ENCODE peak calls at places on chromosomes 13 and 19, in ten cellular contexts. One of them, this sample, is unnamed.

GRCh38 chr13:103140001-103140671 is 73.9 kb upstream of the SLC10A2 start:
- DNase-seq in AG04450: no peak
- DNase-seq in esophagus squamous epithelium: no peak
- DNase-seq in suprapubic skin: no peak
- DNase-seq in MM.1S: peak
- DNase-seq in neural progenitor cell: peak
- DNase-seq in IMR-90: no peak
- DNase-seq in HFF-Myc: peak
- DNase-seq in CD8-positive, alpha-beta T cell: no peak
- DNase-seq in H1: no peak
- DNase-seq in this sample: peak

GRCh38 chr13:82356667-82357066 is 1525.6 kb downstream of the SLITRK1 start:
- DNase-seq in HFF-Myc: no peak
- DNase-seq in AG04450: no peak
- DNase-seq in IMR-90: no peak
- DNase-seq in neural progenitor cell: peak
- DNase-seq in esophagus squamous epithelium: no peak
- DNase-seq in suprapubic skin: no peak
- DNase-seq in MM.1S: no peak
- DNase-seq in CD8-positive, alpha-beta T cell: no peak
- DNase-seq in H1: no peak
- DNase-seq in this sample: no peak

GRCh38 chr19:44752123-44752815 is 3.8 kb downstream of the BCL3 start:
- DNase-seq in H1: no peak
- DNase-seq in AG04450: no peak
- DNase-seq in MM.1S: no peak
- DNase-seq in neural progenitor cell: no peak
- DNase-seq in esophagus squamous epithelium: no peak
- DNase-seq in CD8-positive, alpha-beta T cell: no peak
- DNase-seq in IMR-90: no peak
- DNase-seq in suprapubic skin: no peak
- DNase-seq in HFF-Myc: no peak
- DNase-seq in this sample: no peak

GRCh38 chr19:36973844-36974195 is 57.7 kb downstream of the ZNF568 start:
- DNase-seq in CD8-positive, alpha-beta T cell: no peak
- DNase-seq in IMR-90: no peak
- DNase-seq in suprapubic skin: no peak
- DNase-seq in MM.1S: no peak
- DNase-seq in AG04450: no peak
- DNase-seq in esophagus squamous epithelium: no peak
- DNase-seq in HFF-Myc: no peak
- DNase-seq in neural progenitor cell: no peak
- DNase-seq in H1: no peak
- DNase-seq in this sample: no peak

GRCh38 chr13:44004881-44005280 is 125.2 kb downstream of the LACC1 start:
- DNase-seq in suprapubic skin: no peak
- DNase-seq in HFF-Myc: peak
- DNase-seq in CD8-positive, alpha-beta T cell: no peak
- DNase-seq in H1: no peak
- DNase-seq in neural progenitor cell: no peak
- DNase-seq in MM.1S: no peak
- DNase-seq in esophagus squamous epithelium: no peak
- DNase-seq in IMR-90: peak
- DNase-seq in AG04450: peak
- DNase-seq in this sample: no peak

GRCh38 chr13:40254394-40254793 is 412.0 kb downstream of the FOXO1 start:
- DNase-seq in HFF-Myc: no peak
- DNase-seq in MM.1S: no peak
- DNase-seq in esophagus squamous epithelium: no peak
- DNase-seq in suprapubic skin: no peak
- DNase-seq in neural progenitor cell: no peak
- DNase-seq in IMR-90: no peak
- DNase-seq in H1: no peak
- DNase-seq in CD8-positive, alpha-beta T cell: no peak
- DNase-seq in AG04450: no peak
- DNase-seq in this sample: no peak

GRCh38 chr13:80361883-80362327 is 21.0 kb upstream of the SPRY2 start:
- DNase-seq in MM.1S: peak
- DNase-seq in HFF-Myc: no peak
- DNase-seq in AG04450: no peak
- DNase-seq in esophagus squamous epithelium: no peak
- DNase-seq in neural progenitor cell: peak
- DNase-seq in suprapubic skin: no peak
- DNase-seq in H1: no peak
- DNase-seq in CD8-positive, alpha-beta T cell: no peak
- DNase-seq in IMR-90: no peak
- DNase-seq in this sample: no peak

GRCh38 chr19:13794388-13794751 is 873 bp upstream of the ZSWIM4 start:
- DNase-seq in HFF-Myc: peak
- DNase-seq in neural progenitor cell: no peak
- DNase-seq in CD8-positive, alpha-beta T cell: no peak
- DNase-seq in MM.1S: no peak
- DNase-seq in H1: no peak
- DNase-seq in IMR-90: peak
- DNase-seq in esophagus squamous epithelium: no peak
- DNase-seq in AG04450: peak
- DNase-seq in suprapubic skin: peak
- DNase-seq in this sample: no peak

GRCh38 chr13:25489238-25489637 is 117.5 kb downstream of the ATP8A2 start:
- DNase-seq in CD8-positive, alpha-beta T cell: no peak
- DNase-seq in esophagus squamous epithelium: no peak
- DNase-seq in H1: no peak
- DNase-seq in HFF-Myc: no peak
- DNase-seq in AG04450: no peak
- DNase-seq in MM.1S: no peak
- DNase-seq in neural progenitor cell: peak
- DNase-seq in suprapubic skin: no peak
- DNase-seq in IMR-90: no peak
- DNase-seq in this sample: no peak

GRCh38 chr19:6476155-6476895 is 5.3 kb downstream of the DENND1C start:
- DNase-seq in AG04450: no peak
- DNase-seq in MM.1S: peak
- DNase-seq in suprapubic skin: peak
- DNase-seq in esophagus squamous epithelium: no peak
- DNase-seq in HFF-Myc: no peak
- DNase-seq in neural progenitor cell: peak
- DNase-seq in H1: peak
- DNase-seq in IMR-90: peak
- DNase-seq in CD8-positive, alpha-beta T cell: peak
- DNase-seq in this sample: no peak

GRCh38 chr19:33818426-33818825 is 21.8 kb downstream of the KCTD15 start:
- DNase-seq in AG04450: no peak
- DNase-seq in H1: no peak
- DNase-seq in suprapubic skin: peak
- DNase-seq in MM.1S: no peak
- DNase-seq in esophagus squamous epithelium: no peak
- DNase-seq in HFF-Myc: no peak
- DNase-seq in neural progenitor cell: no peak
- DNase-seq in IMR-90: no peak
- DNase-seq in CD8-positive, alpha-beta T cell: no peak
- DNase-seq in this sample: no peak

GRCh38 chr19:13033819-13034611 is 38.7 kb downstream of the NFIX start:
- DNase-seq in IMR-90: peak
- DNase-seq in CD8-positive, alpha-beta T cell: peak
- DNase-seq in H1: no peak
- DNase-seq in MM.1S: peak
- DNase-seq in neural progenitor cell: peak
- DNase-seq in HFF-Myc: no peak
- DNase-seq in AG04450: no peak
- DNase-seq in esophagus squamous epithelium: no peak
- DNase-seq in suprapubic skin: no peak
- DNase-seq in this sample: no peak

GRCh38 chr13:113152894-113153809 is 5.3 kb upstream of the PROZ start:
- DNase-seq in neural progenitor cell: peak
- DNase-seq in H1: no peak
- DNase-seq in HFF-Myc: no peak
- DNase-seq in IMR-90: no peak
- DNase-seq in AG04450: no peak
- DNase-seq in esophagus squamous epithelium: no peak
- DNase-seq in CD8-positive, alpha-beta T cell: no peak
- DNase-seq in suprapubic skin: peak
- DNase-seq in MM.1S: no peak
- DNase-seq in this sample: no peak

GRCh38 chr19:17090501-17091074 is 15.0 kb downstream of the MYO9B start:
- DNase-seq in HFF-Myc: no peak
- DNase-seq in MM.1S: no peak
- DNase-seq in CD8-positive, alpha-beta T cell: no peak
- DNase-seq in AG04450: no peak
- DNase-seq in esophagus squamous epithelium: no peak
- DNase-seq in IMR-90: peak
- DNase-seq in suprapubic skin: no peak
- DNase-seq in H1: no peak
- DNase-seq in neural progenitor cell: no peak
- DNase-seq in this sample: no peak

GRCh38 chr13:29548722-29549446 is 46.6 kb downstream of the SLC7A1 start:
- DNase-seq in neural progenitor cell: no peak
- DNase-seq in suprapubic skin: no peak
- DNase-seq in HFF-Myc: no peak
- DNase-seq in esophagus squamous epithelium: no peak
- DNase-seq in MM.1S: no peak
- DNase-seq in AG04450: no peak
- DNase-seq in CD8-positive, alpha-beta T cell: no peak
- DNase-seq in H1: no peak
- DNase-seq in IMR-90: peak
- DNase-seq in this sample: no peak

GRCh38 chr19:15280915-15281683 is 48.9 kb upstream of the EPHX3 start:
- DNase-seq in MM.1S: no peak
- DNase-seq in H1: no peak
- DNase-seq in neural progenitor cell: peak
- DNase-seq in AG04450: peak
- DNase-seq in HFF-Myc: peak
- DNase-seq in CD8-positive, alpha-beta T cell: no peak
- DNase-seq in IMR-90: peak
- DNase-seq in suprapubic skin: peak
- DNase-seq in esophagus squamous epithelium: no peak
- DNase-seq in this sample: no peak
- H3K4me3 ChIP-seq in MM.1S: no peak
- H3K4me3 ChIP-seq in H1: no peak
- H3K4me3 ChIP-seq in neural progenitor cell: peak
- H3K4me3 ChIP-seq in AG04450: no peak
- H3K4me3 ChIP-seq in HFF-Myc: no peak
- H3K4me3 ChIP-seq in CD8-positive, alpha-beta T cell: no peak
- H3K4me3 ChIP-seq in IMR-90: no peak
- H3K4me3 ChIP-seq in suprapubic skin: peak
- H3K4me3 ChIP-seq in esophagus squamous epithelium: no peak
- H3K4me3 ChIP-seq in this sample: no peak

DNA sequence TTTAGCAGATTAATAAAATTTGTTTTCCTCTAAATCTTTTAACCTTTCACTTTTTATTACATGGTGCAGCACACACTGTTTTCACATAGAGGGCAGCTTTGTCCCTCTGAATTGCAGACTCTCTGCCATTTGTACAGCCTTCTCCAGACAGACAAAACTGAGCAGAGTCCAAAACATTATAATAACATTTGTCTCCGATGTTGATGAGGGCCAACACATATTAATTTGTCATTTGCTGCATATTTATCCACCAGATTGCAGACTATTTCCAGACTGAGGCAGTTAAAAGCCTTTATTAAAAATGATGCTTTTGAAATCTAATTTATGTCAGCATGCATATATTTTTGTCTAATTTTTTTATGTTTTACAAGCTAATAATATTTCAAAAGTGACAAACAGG is 1251.9 kb upstream of the SLC10A2 start:
- DNase-seq in neural progenitor cell: peak
- DNase-seq in HFF-Myc: no peak
- DNase-seq in suprapubic skin: no peak
- DNase-seq in esophagus squamous epithelium: no peak
- DNase-seq in CD8-positive, alpha-beta T cell: no peak
- DNase-seq in MM.1S: peak
- DNase-seq in H1: no peak
- DNase-seq in AG04450: no peak
- DNase-seq in IMR-90: peak
- DNase-seq in this sample: no peak
- TF ChIP-seq CTCF in neural progenitor cell: peak
- TF ChIP-seq CTCF in HFF-Myc: no peak
- TF ChIP-seq CTCF in suprapubic skin: no peak
- TF ChIP-seq CTCF in esophagus squamous epithelium: no peak
- TF ChIP-seq CTCF in CD8-positive, alpha-beta T cell: no peak
- TF ChIP-seq CTCF in MM.1S: peak
- TF ChIP-seq CTCF in H1: no peak
- TF ChIP-seq CTCF in AG04450: peak
- TF ChIP-seq CTCF in IMR-90: peak
- TF ChIP-seq CTCF in this sample: no peak

GRCh38 chr19:11138659-11139526 is 16.7 kb downstream of the SPC24 start:
- DNase-seq in H1: no peak
- DNase-seq in MM.1S: no peak
- DNase-seq in IMR-90: peak
- DNase-seq in HFF-Myc: no peak
- DNase-seq in esophagus squamous epithelium: no peak
- DNase-seq in CD8-positive, alpha-beta T cell: no peak
- DNase-seq in AG04450: no peak
- DNase-seq in neural progenitor cell: peak
- DNase-seq in suprapubic skin: peak
- DNase-seq in this sample: no peak
- H3K4me3 ChIP-seq in H1: no peak
- H3K4me3 ChIP-seq in MM.1S: no peak
- H3K4me3 ChIP-seq in IMR-90: no peak
- H3K4me3 ChIP-seq in HFF-Myc: peak
- H3K4me3 ChIP-seq in esophagus squamous epithelium: peak
- H3K4me3 ChIP-seq in CD8-positive, alpha-beta T cell: no peak
- H3K4me3 ChIP-seq in AG04450: peak
- H3K4me3 ChIP-seq in neural progenitor cell: no peak
- H3K4me3 ChIP-seq in suprapubic skin: peak
- H3K4me3 ChIP-seq in this sample: no peak

GRCh38 chr19:23287620-23288019 is 37.4 kb upstream of the ZNF724 start:
- DNase-seq in suprapubic skin: no peak
- DNase-seq in H1: no peak
- DNase-seq in AG04450: no peak
- DNase-seq in CD8-positive, alpha-beta T cell: no peak
- DNase-seq in neural progenitor cell: no peak
- DNase-seq in MM.1S: no peak
- DNase-seq in esophagus squamous epithelium: no peak
- DNase-seq in HFF-Myc: no peak
- DNase-seq in IMR-90: no peak
- DNase-seq in this sample: no peak

GRCh38 chr19:23283925-23284324 is 33.7 kb upstream of the ZNF724 start:
- DNase-seq in HFF-Myc: no peak
- DNase-seq in esophagus squamous epithelium: no peak
- DNase-seq in IMR-90: peak
- DNase-seq in MM.1S: peak
- DNase-seq in H1: peak
- DNase-seq in CD8-positive, alpha-beta T cell: peak
- DNase-seq in AG04450: no peak
- DNase-seq in suprapubic skin: no peak
- DNase-seq in neural progenitor cell: peak
- DNase-seq in this sample: no peak

GRCh38 chr19:23285948-23286347 is 35.8 kb upstream of the ZNF724 start:
- DNase-seq in CD8-positive, alpha-beta T cell: no peak
- DNase-seq in H1: no peak
- DNase-seq in IMR-90: no peak
- DNase-seq in esophagus squamous epithelium: no peak
- DNase-seq in AG04450: no peak
- DNase-seq in neural progenitor cell: no peak
- DNase-seq in suprapubic skin: no peak
- DNase-seq in HFF-Myc: no peak
- DNase-seq in MM.1S: no peak
- DNase-seq in this sample: no peak

GRCh38 chr19:23281663-23282276 is 31.6 kb upstream of the ZNF724 start:
- DNase-seq in IMR-90: no peak
- DNase-seq in esophagus squamous epithelium: no peak
- DNase-seq in CD8-positive, alpha-beta T cell: no peak
- DNase-seq in suprapubic skin: no peak
- DNase-seq in MM.1S: peak
- DNase-seq in neural progenitor cell: no peak
- DNase-seq in HFF-Myc: no peak
- DNase-seq in H1: no peak
- DNase-seq in AG04450: no peak
- DNase-seq in this sample: no peak

GRCh38 chr19:23286477-23286876 is 36.3 kb upstream of the ZNF724 start:
- DNase-seq in HFF-Myc: no peak
- DNase-seq in IMR-90: no peak
- DNase-seq in AG04450: no peak
- DNase-seq in H1: no peak
- DNase-seq in suprapubic skin: no peak
- DNase-seq in neural progenitor cell: peak
- DNase-seq in esophagus squamous epithelium: no peak
- DNase-seq in MM.1S: no peak
- DNase-seq in CD8-positive, alpha-beta T cell: no peak
- DNase-seq in this sample: no peak
- TF ChIP-seq CTCF in HFF-Myc: peak
- TF ChIP-seq CTCF in IMR-90: no peak
- TF ChIP-seq CTCF in AG04450: peak
- TF ChIP-seq CTCF in H1: peak
- TF ChIP-seq CTCF in suprapubic skin: no peak
- TF ChIP-seq CTCF in neural progenitor cell: peak
- TF ChIP-seq CTCF in esophagus squamous epithelium: no peak
- TF ChIP-seq CTCF in MM.1S: peak
- TF ChIP-seq CTCF in CD8-positive, alpha-beta T cell: peak
- TF ChIP-seq CTCF in this sample: peak